ENCODE peak calls at places on chromosomes 16 and 17, in five cellular contexts. One of them, this sample, is unnamed.

GRCh38 chr17:64459284-64459747 is 10.4 kb downstream of the MILR1 start:
- DNase-seq in endodermal cell: no peak
- DNase-seq in heart left ventricle: no peak
- DNase-seq in AG10803: peak
- DNase-seq in H54: peak
- DNase-seq in this sample: no peak

GRCh38 chr17:511001-511690 is 158.5 kb upstream of the RPH3AL start:
- DNase-seq in AG10803: peak
- DNase-seq in heart left ventricle: no peak
- DNase-seq in endodermal cell: no peak
- DNase-seq in H54: no peak
- DNase-seq in this sample: no peak

GRCh38 chr17:40559954-40560591 is 5.2 kb downstream of the CCR7 start:
- DNase-seq in endodermal cell: peak
- DNase-seq in H54: peak
- DNase-seq in AG10803: peak
- DNase-seq in heart left ventricle: peak
- DNase-seq in this sample: peak

GRCh38 chr16:67936124-67936875 is at the start of gene PSMB10:
- DNase-seq in heart left ventricle: peak
- DNase-seq in endodermal cell: peak
- DNase-seq in H54: peak
- DNase-seq in AG10803: peak
- DNase-seq in this sample: peak

GRCh38 chr17:16381496-16381820 is 567 bp downstream of the UBB start:
- DNase-seq in endodermal cell: no peak
- DNase-seq in AG10803: peak
- DNase-seq in H54: no peak
- DNase-seq in heart left ventricle: no peak
- DNase-seq in this sample: no peak

GRCh38 chr17:933168-934083 is 46.1 kb downstream of the NXN start:
- DNase-seq in endodermal cell: peak
- DNase-seq in H54: peak
- DNase-seq in heart left ventricle: no peak
- DNase-seq in AG10803: peak
- DNase-seq in this sample: peak

GRCh38 chr17:65134035-65134434 is 3.1 kb upstream of the RGS9 start:
- DNase-seq in endodermal cell: no peak
- DNase-seq in AG10803: no peak
- DNase-seq in heart left ventricle: no peak
- DNase-seq in H54: no peak
- DNase-seq in this sample: no peak

GRCh38 chr16:67685388-67686112 is 18.9 kb downstream of the C16orf86 start:
- DNase-seq in endodermal cell: no peak
- DNase-seq in heart left ventricle: no peak
- DNase-seq in AG10803: no peak
- DNase-seq in H54: no peak
- DNase-seq in this sample: no peak

GRCh38 chr17:74872313-74873035 is at the start of gene FDXR:
- DNase-seq in AG10803: no peak
- DNase-seq in endodermal cell: no peak
- DNase-seq in heart left ventricle: no peak
- DNase-seq in H54: no peak
- DNase-seq in this sample: no peak

GRCh38 chr16:89038221-89038721 is 55.4 kb upstream of the ACSF3 start:
- DNase-seq in endodermal cell: no peak
- DNase-seq in H54: no peak
- DNase-seq in heart left ventricle: no peak
- DNase-seq in AG10803: no peak
- DNase-seq in this sample: peak

GRCh38 chr16:75248142-75248535 is 3.3 kb downstream of the BCAR1 start:
- DNase-seq in AG10803: no peak
- DNase-seq in H54: no peak
- DNase-seq in heart left ventricle: no peak
- DNase-seq in endodermal cell: no peak
- DNase-seq in this sample: no peak

GRCh38 chr17:4735825-4736651 is 3.6 kb upstream of the ZMYND15 start:
- DNase-seq in H54: no peak
- DNase-seq in AG10803: peak
- DNase-seq in heart left ventricle: no peak
- DNase-seq in endodermal cell: no peak
- DNase-seq in this sample: no peak

GRCh38 chr17:58232707-58233156 is 5.7 kb upstream of the LPO start:
- DNase-seq in endodermal cell: peak
- DNase-seq in H54: peak
- DNase-seq in AG10803: peak
- DNase-seq in heart left ventricle: no peak
- DNase-seq in this sample: no peak

GRCh38 chr17:260944-261343 is 79.5 kb upstream of the DOC2B start:
- DNase-seq in heart left ventricle: no peak
- DNase-seq in H54: no peak
- DNase-seq in AG10803: no peak
- DNase-seq in endodermal cell: no peak
- DNase-seq in this sample: no peak

GRCh38 chr17:1470774-1471462 is 14.9 kb upstream of the CRK start:
- DNase-seq in heart left ventricle: no peak
- DNase-seq in H54: no peak
- DNase-seq in AG10803: no peak
- DNase-seq in endodermal cell: no peak
- DNase-seq in this sample: no peak

GRCh38 chr17:65472602-65473001 is 88.8 kb downstream of the AXIN2 start:
- DNase-seq in endodermal cell: no peak
- DNase-seq in H54: no peak
- DNase-seq in AG10803: peak
- DNase-seq in heart left ventricle: no peak
- DNase-seq in this sample: no peak

GRCh38 chr16:9344508-9344907 is 253.1 kb downstream of the HAPSTR1 start:
- DNase-seq in AG10803: no peak
- DNase-seq in H54: no peak
- DNase-seq in endodermal cell: no peak
- DNase-seq in heart left ventricle: no peak
- DNase-seq in this sample: no peak

GRCh38 chr17:19647697-19648474 is 665 bp upstream of the ALDH3A2 start:
- DNase-seq in endodermal cell: peak
- DNase-seq in heart left ventricle: peak
- DNase-seq in H54: peak
- DNase-seq in AG10803: peak
- DNase-seq in this sample: peak

GRCh38 chr17:4492762-4493561 is 5.7 kb upstream of the SPNS2 start:
- DNase-seq in heart left ventricle: no peak
- DNase-seq in AG10803: no peak
- DNase-seq in H54: no peak
- DNase-seq in endodermal cell: peak
- DNase-seq in this sample: peak

GRCh38 chr17:14942511-14943185 is 322.5 kb downstream of the PMP22 start:
- DNase-seq in endodermal cell: no peak
- DNase-seq in AG10803: peak
- DNase-seq in H54: no peak
- DNase-seq in heart left ventricle: no peak
- DNase-seq in this sample: no peak

GRCh38 chr16:81181013-81181720 is 57.3 kb upstream of the BCO1 start:
- DNase-seq in heart left ventricle: peak
- DNase-seq in AG10803: peak
- DNase-seq in endodermal cell: peak
- DNase-seq in H54: peak
- DNase-seq in this sample: peak

GRCh38 chr16:74710401-74710800 is 9.7 kb upstream of the MLKL start:
- DNase-seq in endodermal cell: no peak
- DNase-seq in H54: no peak
- DNase-seq in AG10803: no peak
- DNase-seq in heart left ventricle: no peak
- DNase-seq in this sample: no peak

GRCh38 chr17:68346448-68346847 is 55.2 kb downstream of the ARSG start:
- DNase-seq in AG10803: no peak
- DNase-seq in endodermal cell: no peak
- DNase-seq in H54: no peak
- DNase-seq in heart left ventricle: peak
- DNase-seq in this sample: peak

GRCh38 chr17:824372-824771 is 42.2 kb downstream of the MRM3 start:
- DNase-seq in heart left ventricle: no peak
- DNase-seq in endodermal cell: no peak
- DNase-seq in H54: no peak
- DNase-seq in AG10803: no peak
- DNase-seq in this sample: no peak

GRCh38 chr16:66127459-66128362 is 238.8 kb upstream of the CDH5 start:
- DNase-seq in endodermal cell: peak
- DNase-seq in heart left ventricle: no peak
- DNase-seq in H54: no peak
- DNase-seq in AG10803: no peak
- DNase-seq in this sample: peak

GRCh38 chr17:61325382-61326073 is 74.1 kb upstream of the TBX2 start:
- DNase-seq in endodermal cell: no peak
- DNase-seq in H54: peak
- DNase-seq in AG10803: peak
- DNase-seq in heart left ventricle: no peak
- DNase-seq in this sample: peak

GRCh38 chr16:19066988-19067348 is 446 bp upstream of the COQ7 start:
- DNase-seq in AG10803: no peak
- DNase-seq in H54: no peak
- DNase-seq in endodermal cell: no peak
- DNase-seq in heart left ventricle: no peak
- DNase-seq in this sample: no peak

GRCh38 chr17:81191646-81192045 is 25.6 kb upstream of the AATK start:
- DNase-seq in heart left ventricle: peak
- DNase-seq in endodermal cell: no peak
- DNase-seq in H54: no peak
- DNase-seq in AG10803: no peak
- DNase-seq in this sample: no peak